ENCODE peak calls at places on chromosomes 2 and 18, in four cellular contexts. One of them, this sample, is unnamed.

GRCh38 chr18:8627540-8627939 is 18.3 kb downstream of the RAB12 start:
- DNase-seq in GM06990: no peak
- DNase-seq in SK-N-SH: no peak
- DNase-seq in fibroblast of lung: no peak
- DNase-seq in this sample: no peak

GRCh38 chr2:77443076-77443475 is 79.1 kb downstream of the LRRTM4 start:
- DNase-seq in SK-N-SH: no peak
- DNase-seq in GM06990: no peak
- DNase-seq in fibroblast of lung: peak
- DNase-seq in this sample: no peak

GRCh38 chr2:54673501-54673998 is 49.9 kb upstream of the EML6 start:
- DNase-seq in GM06990: peak
- DNase-seq in SK-N-SH: no peak
- DNase-seq in fibroblast of lung: peak
- DNase-seq in this sample: no peak

GRCh38 chr2:170265321-170265720 is 87.4 kb downstream of the MYO3B start:
- DNase-seq in GM06990: no peak
- DNase-seq in SK-N-SH: peak
- DNase-seq in fibroblast of lung: no peak
- DNase-seq in this sample: no peak

GRCh38 chr18:62781893-62782292 is 66.6 kb downstream of the PHLPP1 start:
- DNase-seq in fibroblast of lung: peak
- DNase-seq in GM06990: no peak
- DNase-seq in SK-N-SH: no peak
- DNase-seq in this sample: no peak

GRCh38 chr18:12015697-12016062 is 34.4 kb downstream of the IMPA2 start:
- DNase-seq in SK-N-SH: no peak
- DNase-seq in GM06990: no peak
- DNase-seq in fibroblast of lung: peak
- DNase-seq in this sample: no peak

GRCh38 chr18:58241877-58242276 is 197.9 kb downstream of the NEDD4L start:
- DNase-seq in SK-N-SH: no peak
- DNase-seq in GM06990: no peak
- DNase-seq in fibroblast of lung: peak
- DNase-seq in this sample: no peak

GRCh38 chr2:219157396-219157795 is 3.2 kb downstream of the NHEJ1 start:
- DNase-seq in GM06990: no peak
- DNase-seq in fibroblast of lung: no peak
- DNase-seq in SK-N-SH: no peak
- DNase-seq in this sample: no peak

GRCh38 chr2:126317797-126318431 is 338.0 kb upstream of the GYPC start:
- DNase-seq in GM06990: no peak
- DNase-seq in fibroblast of lung: peak
- DNase-seq in SK-N-SH: no peak
- DNase-seq in this sample: no peak

GRCh38 chr2:117686699-117687098 is 127.8 kb upstream of the DDX18 start:
- DNase-seq in GM06990: no peak
- DNase-seq in fibroblast of lung: no peak
- DNase-seq in SK-N-SH: no peak
- DNase-seq in this sample: no peak

GRCh38 chr2:134120160-134120717 is 133.6 kb upstream of the MGAT5 start:
- DNase-seq in SK-N-SH: peak
- DNase-seq in GM06990: no peak
- DNase-seq in fibroblast of lung: no peak
- DNase-seq in this sample: no peak

GRCh38 chr18:58611471-58612131 is 17.3 kb downstream of the ALPK2 start:
- DNase-seq in fibroblast of lung: no peak
- DNase-seq in SK-N-SH: no peak
- DNase-seq in GM06990: no peak
- DNase-seq in this sample: no peak

GRCh38 chr2:85673736-85674375 is 5.9 kb upstream of the SFTPB start:
- DNase-seq in fibroblast of lung: no peak
- DNase-seq in SK-N-SH: no peak
- DNase-seq in GM06990: no peak
- DNase-seq in this sample: no peak

GRCh38 chr2:38909872-38910271 is 20.2 kb downstream of the ARHGEF33 start:
- DNase-seq in fibroblast of lung: no peak
- DNase-seq in SK-N-SH: no peak
- DNase-seq in GM06990: no peak
- DNase-seq in this sample: no peak

GRCh38 chr2:242031481-242032019 is 162.0 kb downstream of the RTP5 start:
- DNase-seq in GM06990: no peak
- DNase-seq in fibroblast of lung: peak
- DNase-seq in SK-N-SH: no peak
- DNase-seq in this sample: peak

GRCh38 chr18:6328624-6329016 is 86.1 kb downstream of the L3MBTL4 start:
- DNase-seq in GM06990: no peak
- DNase-seq in SK-N-SH: no peak
- DNase-seq in fibroblast of lung: no peak
- DNase-seq in this sample: no peak

GRCh38 chr18:23355206-23355605 is 97.9 kb upstream of the RIOK3 start:
- DNase-seq in GM06990: no peak
- DNase-seq in fibroblast of lung: no peak
- DNase-seq in SK-N-SH: no peak
- DNase-seq in this sample: no peak

GRCh38 chr2:101111917-101112771 is 39.0 kb downstream of the TBC1D8 start:
- DNase-seq in SK-N-SH: peak
- DNase-seq in fibroblast of lung: peak
- DNase-seq in GM06990: no peak
- DNase-seq in this sample: no peak

GRCh38 chr2:197195591-197195990 is 115.0 kb downstream of the ANKRD44 start:
- DNase-seq in GM06990: no peak
- DNase-seq in SK-N-SH: no peak
- DNase-seq in fibroblast of lung: no peak
- DNase-seq in this sample: no peak

GRCh38 chr2:197515277-197515797 is 529 bp upstream of the MOB4 start:
- DNase-seq in GM06990: no peak
- DNase-seq in SK-N-SH: peak
- DNase-seq in fibroblast of lung: peak
- DNase-seq in this sample: no peak

GRCh38 chr2:107384426-107384825 is 442.3 kb upstream of the RGPD4 start:
- DNase-seq in GM06990: no peak
- DNase-seq in fibroblast of lung: no peak
- DNase-seq in SK-N-SH: no peak
- DNase-seq in this sample: no peak

GRCh38 chr18:35477497-35477896 is 20.3 kb downstream of the INO80C start:
- DNase-seq in fibroblast of lung: no peak
- DNase-seq in GM06990: no peak
- DNase-seq in SK-N-SH: no peak
- DNase-seq in this sample: no peak

GRCh38 chr2:59589881-59590280 is 963.6 kb downstream of the BCL11A start:
- DNase-seq in SK-N-SH: no peak
- DNase-seq in fibroblast of lung: no peak
- DNase-seq in GM06990: no peak
- DNase-seq in this sample: no peak

GRCh38 chr2:3630631-3631030 is 27.4 kb upstream of the ALLC start:
- DNase-seq in SK-N-SH: no peak
- DNase-seq in fibroblast of lung: no peak
- DNase-seq in GM06990: no peak
- DNase-seq in this sample: no peak

GRCh38 chr18:11752116-11752911 is 63.2 kb downstream of the GNAL start:
- DNase-seq in GM06990: no peak
- DNase-seq in SK-N-SH: peak
- DNase-seq in fibroblast of lung: peak
- DNase-seq in this sample: no peak

GRCh38 chr2:59926706-59927105 is 626.7 kb downstream of the BCL11A start:
- DNase-seq in SK-N-SH: no peak
- DNase-seq in GM06990: no peak
- DNase-seq in fibroblast of lung: no peak
- DNase-seq in this sample: no peak

GRCh38 chr2:159942149-159942548 is 120.3 kb downstream of the PLA2R1 start:
- DNase-seq in GM06990: no peak
- DNase-seq in fibroblast of lung: peak
- DNase-seq in SK-N-SH: no peak
- DNase-seq in this sample: no peak

GRCh38 chr2:159938375-159938774 is 124.0 kb downstream of the PLA2R1 start:
- DNase-seq in GM06990: no peak
- DNase-seq in fibroblast of lung: no peak
- DNase-seq in SK-N-SH: no peak
- DNase-seq in this sample: no peak

GRCh38 chr2:159944874-159945273 is 117.5 kb downstream of the PLA2R1 start:
- DNase-seq in fibroblast of lung: no peak
- DNase-seq in GM06990: no peak
- DNase-seq in SK-N-SH: no peak
- DNase-seq in this sample: no peak

GRCh38 chr2:159939946-159940345 is 122.5 kb downstream of the PLA2R1 start:
- DNase-seq in GM06990: no peak
- DNase-seq in fibroblast of lung: peak
- DNase-seq in SK-N-SH: peak
- DNase-seq in this sample: no peak

DNA sequence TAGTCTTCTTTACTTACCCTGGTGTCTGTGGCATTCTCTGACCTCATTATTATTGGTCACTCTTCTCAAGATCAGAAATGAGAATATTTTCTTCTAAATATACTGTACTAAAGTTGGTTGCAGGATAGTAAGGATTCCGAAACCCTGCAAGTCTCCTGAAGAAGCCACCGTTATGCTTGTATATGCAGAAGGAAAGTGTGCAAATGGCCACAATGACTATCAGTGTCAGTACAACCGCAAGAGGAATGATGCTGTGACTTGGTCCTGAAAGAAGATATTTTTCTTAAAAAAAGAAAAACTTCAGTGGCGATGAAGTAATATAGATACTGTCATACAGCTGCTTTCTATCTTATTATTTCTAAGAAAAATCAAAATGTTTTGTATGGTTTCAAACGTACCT is 120.7 kb downstream of the PLA2R1 start:
- DNase-seq in SK-N-SH: no peak
- DNase-seq in fibroblast of lung: no peak
- DNase-seq in GM06990: no peak
- DNase-seq in this sample: no peak
- H3K4me3 ChIP-seq in SK-N-SH: no peak
- H3K4me3 ChIP-seq in fibroblast of lung: no peak
- H3K4me3 ChIP-seq in GM06990: no peak
- H3K4me3 ChIP-seq in this sample: no peak

GRCh38 chr18:66523219-66523991 is 80.5 kb downstream of the CDH19 start:
- DNase-seq in SK-N-SH: no peak
- DNase-seq in fibroblast of lung: no peak
- DNase-seq in GM06990: no peak
- DNase-seq in this sample: no peak
- H3K4me3 ChIP-seq in SK-N-SH: no peak
- H3K4me3 ChIP-seq in fibroblast of lung: no peak
- H3K4me3 ChIP-seq in GM06990: no peak
- H3K4me3 ChIP-seq in this sample: no peak

DNA sequence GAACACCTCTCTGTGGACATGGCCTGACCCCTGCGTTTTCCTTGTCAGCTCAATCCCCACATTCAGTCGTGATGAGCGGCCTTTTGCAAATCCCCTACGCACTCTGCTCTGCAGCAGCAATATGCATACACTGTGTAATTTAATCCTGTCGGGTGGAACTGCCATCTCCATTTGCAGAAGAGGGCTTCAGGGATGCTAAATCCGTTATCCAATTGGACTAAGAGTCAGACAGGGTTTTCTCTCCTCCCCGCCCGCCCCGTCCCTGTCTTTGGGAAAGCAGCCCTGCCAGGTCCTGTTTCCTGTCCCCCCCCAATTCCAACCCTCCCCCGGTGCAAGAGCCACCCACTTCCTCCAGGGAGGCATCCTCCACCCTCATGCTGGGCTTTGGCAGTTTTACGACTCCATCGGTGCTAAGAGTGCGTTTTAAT is 53.6 kb upstream of the ASAP2 start:
- DNase-seq in SK-N-SH: no peak
- DNase-seq in fibroblast of lung: peak
- DNase-seq in GM06990: no peak
- DNase-seq in this sample: no peak
- H3K4me3 ChIP-seq in SK-N-SH: no peak
- H3K4me3 ChIP-seq in fibroblast of lung: no peak
- H3K4me3 ChIP-seq in GM06990: no peak
- H3K4me3 ChIP-seq in this sample: no peak

DNA sequence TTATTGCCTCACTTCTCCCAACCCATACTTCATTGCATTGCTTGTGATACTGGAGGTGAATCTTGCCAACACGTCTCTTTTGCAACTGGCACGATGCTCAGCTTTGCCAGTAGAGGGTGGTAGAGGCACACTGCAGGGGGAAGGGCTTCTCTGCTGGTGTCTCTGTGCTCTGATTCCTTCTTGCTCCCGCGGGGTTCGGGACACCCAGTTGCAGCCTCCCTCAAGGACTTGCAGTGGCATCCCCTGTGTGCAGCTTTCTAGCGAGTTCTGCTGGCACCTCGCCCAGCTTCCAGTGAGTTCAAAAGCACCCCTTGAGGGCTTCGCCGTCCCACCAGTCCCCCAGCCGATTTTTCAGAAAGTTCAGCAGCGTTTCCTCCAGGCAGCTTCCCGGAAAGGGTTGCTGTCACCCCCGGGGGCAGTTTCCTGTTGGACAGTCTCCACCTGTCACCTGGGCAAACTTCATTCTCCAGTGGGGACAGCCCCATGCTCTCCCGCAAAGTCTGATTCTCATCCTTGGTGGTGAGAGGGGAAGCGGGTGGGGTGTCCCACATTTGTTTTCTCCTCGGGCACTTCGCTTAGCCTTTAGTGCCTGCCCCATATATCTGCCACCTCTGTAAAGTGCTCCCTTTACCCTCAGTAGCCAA is 35.4 kb upstream of the EN1 start:
- DNase-seq in SK-N-SH: peak
- DNase-seq in fibroblast of lung: peak
- DNase-seq in GM06990: no peak
- DNase-seq in this sample: peak
- H3K4me3 ChIP-seq in SK-N-SH: no peak
- H3K4me3 ChIP-seq in fibroblast of lung: peak
- H3K4me3 ChIP-seq in GM06990: peak
- H3K4me3 ChIP-seq in this sample: peak

GRCh38 chr2:25215948-25216679 is 47.7 kb upstream of the POMC start:
- DNase-seq in fibroblast of lung: peak
- DNase-seq in GM06990: peak
- DNase-seq in SK-N-SH: peak
- DNase-seq in this sample: peak
- H3K4me3 ChIP-seq in fibroblast of lung: peak
- H3K4me3 ChIP-seq in GM06990: peak
- H3K4me3 ChIP-seq in SK-N-SH: no peak
- H3K4me3 ChIP-seq in this sample: peak

DNA sequence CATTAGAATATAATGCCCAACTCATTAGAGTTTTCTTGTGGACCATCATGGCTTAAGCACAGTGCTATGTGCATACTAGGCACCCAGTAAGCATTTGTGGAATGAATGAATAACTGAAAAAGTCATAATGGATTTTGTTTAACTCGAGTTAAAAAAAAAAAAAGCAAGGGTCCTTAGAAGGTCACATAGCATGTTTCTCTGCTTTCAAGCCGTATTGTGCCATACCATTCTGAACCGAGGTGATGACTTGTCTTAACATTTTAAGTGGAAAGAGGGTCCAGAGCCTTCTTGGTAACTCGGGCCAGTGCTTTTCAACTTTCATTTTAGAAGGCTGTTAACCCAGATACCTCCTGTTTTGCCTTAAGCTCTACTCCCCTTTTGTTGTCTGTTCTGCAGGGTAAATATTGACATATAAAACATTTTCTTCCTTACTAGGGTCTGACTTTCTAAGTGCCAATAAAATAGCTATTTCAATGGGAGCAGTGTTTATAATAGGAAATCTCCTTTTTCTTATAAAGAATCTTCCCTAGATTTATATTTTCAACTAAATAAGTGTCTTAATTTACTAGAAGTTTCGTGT is 787 bp upstream of the ADGRF3 start:
- DNase-seq in GM06990: no peak
- DNase-seq in fibroblast of lung: peak
- DNase-seq in SK-N-SH: no peak
- DNase-seq in this sample: no peak
- H3K4me3 ChIP-seq in GM06990: peak
- H3K4me3 ChIP-seq in fibroblast of lung: peak
- H3K4me3 ChIP-seq in SK-N-SH: peak
- H3K4me3 ChIP-seq in this sample: peak

GRCh38 chr2:128315122-128315828 is 3.4 kb downstream of the HS6ST1 start:
- DNase-seq in SK-N-SH: peak
- DNase-seq in GM06990: no peak
- DNase-seq in fibroblast of lung: no peak
- DNase-seq in this sample: no peak
- H3K4me3 ChIP-seq in SK-N-SH: no peak
- H3K4me3 ChIP-seq in GM06990: no peak
- H3K4me3 ChIP-seq in fibroblast of lung: peak
- H3K4me3 ChIP-seq in this sample: no peak